ENCODE peak calls at places on chromosome 10, in nine cellular contexts. J, I, A, V, N, R, X, C and P are unnamed samples.

GRCh38 chr10:118871244-118871865 is 116.6 kb upstream of the CACUL1 start:
- DNase-seq in J (no peak), A (no peak), X (no peak), C (no peak), R (no peak), N (no peak), V (no peak), I (no peak), P (no peak)

GRCh38 chr10:91528080-91528479 is 104.8 kb downstream of the PPP1R3C start:
- DNase-seq in A (no peak), V (no peak), I (no peak), C (no peak), X (no peak), R (no peak), N (no peak), J (no peak), P (no peak)

GRCh38 chr10:32271617-32272016 is 75.3 kb downstream of the EPC1 start:
- DNase-seq in R (no peak), N (no peak), X (no peak), V (no peak), I (no peak), J (no peak), C (no peak), A (no peak), P (no peak)

GRCh38 chr10:58734116-58734515 is 221.4 kb downstream of the BICC1 start:
- DNase-seq in I (no peak), C (no peak), X (no peak), V (no peak), N (no peak), A (no peak), R (no peak), J (no peak), P (no peak)

GRCh38 chr10:129388435-129388834 is 78.6 kb upstream of the MGMT start:
- DNase-seq in A (no peak), C (no peak), X (no peak), N (no peak), V (no peak), R (no peak), I (no peak), J (no peak), P (no peak)

GRCh38 chr10:103448751-103449150 is 3.4 kb downstream of the CALHM2 start:
- DNase-seq in X (peak), N (peak), R (no peak), I (no peak), V (peak), C (no peak), J (peak), A (no peak), P (no peak)

GRCh38 chr10:102342958-102343357 is 52.5 kb upstream of the NFKB2 start:
- DNase-seq in X (no peak), V (no peak), I (no peak), C (no peak), R (no peak), J (no peak), N (no peak), A (no peak), P (no peak)

GRCh38 chr10:81575007-81575406 is 300.0 kb upstream of the NRG3 start:
- DNase-seq in A (no peak), V (no peak), X (no peak), I (no peak), J (no peak), R (no peak), C (no peak), N (no peak), P (no peak)

DNA sequence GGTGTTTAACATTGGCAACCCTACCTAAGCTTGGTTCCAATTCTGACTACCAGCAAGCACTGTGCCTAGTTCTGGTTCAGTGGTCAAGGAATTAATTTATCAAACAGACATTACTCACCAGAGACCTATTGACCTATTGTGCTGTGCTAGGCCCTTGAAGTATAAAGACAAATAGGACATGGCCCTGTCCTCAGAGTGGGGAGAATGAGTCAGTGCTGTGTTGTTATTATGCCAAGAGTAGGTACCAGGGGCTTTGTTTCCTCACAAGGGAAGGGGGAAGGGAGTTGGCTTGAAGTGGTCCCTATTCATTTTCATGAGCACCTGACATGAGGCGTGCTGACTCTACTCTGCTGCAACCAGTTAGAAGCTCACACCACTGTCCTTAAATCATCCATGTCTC is 62.6 kb upstream of the PLPP4 start:
- DNase-seq in X (no peak), R (no peak), A (no peak), V (no peak), C (peak), N (no peak), I (no peak), J (no peak), P (no peak)
- TF ChIP-seq POLR2A in X (no peak), R (no peak), A (no peak), V (no peak), C (no peak), N (no peak), I (no peak), J (no peak), P (no peak)

GRCh38 chr10:30188101-30188500 is 128.7 kb upstream of the JCAD start:
- DNase-seq in N (no peak), R (no peak), A (no peak), C (no peak), I (no peak), V (no peak), J (peak), X (no peak), P (no peak)
- TF ChIP-seq POLR2A in N (no peak), R (no peak), A (no peak), C (no peak), I (no peak), V (no peak), J (no peak), X (no peak), P (no peak)

DNA sequence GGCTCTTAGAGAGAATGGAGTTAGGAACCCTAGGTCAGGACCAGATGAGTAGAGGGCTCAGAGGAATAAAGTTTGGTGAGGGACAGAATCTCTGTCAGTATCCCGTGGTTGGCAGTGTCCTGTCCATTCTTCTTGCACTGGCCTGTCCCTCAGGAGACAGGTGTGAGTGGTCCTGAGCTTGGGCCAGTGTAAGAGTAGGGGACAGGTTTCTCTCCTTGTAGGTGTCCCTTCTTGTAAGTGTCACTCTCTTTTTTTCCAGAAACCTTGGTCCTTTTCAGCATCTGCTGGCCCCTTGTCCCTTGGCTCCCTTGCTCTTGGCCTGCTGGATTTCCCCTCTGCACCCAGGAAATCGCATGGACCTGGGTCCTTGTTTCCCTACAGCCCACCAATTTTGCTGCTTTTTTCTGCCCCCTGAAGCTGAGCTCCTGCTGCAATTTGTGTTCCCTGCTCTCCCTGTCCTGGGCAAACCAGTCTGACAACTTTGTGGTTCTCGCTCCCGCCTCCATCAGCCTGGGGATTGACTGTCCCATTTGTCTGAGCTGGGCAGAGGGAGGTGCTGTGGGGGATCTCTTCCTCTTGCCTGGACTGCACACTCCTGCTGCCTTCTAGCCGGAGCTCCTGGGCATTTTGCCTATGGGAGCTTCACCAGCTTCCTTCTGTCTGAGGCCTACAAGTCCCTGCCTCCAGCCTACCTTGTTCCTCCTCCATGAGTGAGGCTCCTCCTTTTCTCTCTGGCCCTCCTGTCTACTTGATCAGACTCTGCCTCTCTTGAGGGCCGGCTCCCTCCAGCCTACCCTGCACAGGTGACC is 6.5 kb downstream of the TSPAN14 start:
- DNase-seq in C (peak), J (peak), N (peak), I (peak), R (peak), X (no peak), A (no peak), V (no peak), P (no peak)
- TF ChIP-seq POLR2A in C (peak), J (no peak), N (peak), I (no peak), R (no peak), X (no peak), A (no peak), V (no peak), P (no peak)

GRCh38 chr10:63799511-63799910 is 278.3 kb downstream of the REEP3 start:
- DNase-seq in R (no peak), A (no peak), N (no peak), I (no peak), C (no peak), X (no peak), V (no peak), J (no peak), P (no peak)

GRCh38 chr10:63795461-63795860 is 274.3 kb downstream of the REEP3 start:
- DNase-seq in C (no peak), J (no peak), R (no peak), A (no peak), I (no peak), V (no peak), N (no peak), X (no peak), P (no peak)

GRCh38 chr10:63801139-63801538 is 279.9 kb downstream of the REEP3 start:
- DNase-seq in J (no peak), X (no peak), N (no peak), V (no peak), C (no peak), I (no peak), A (no peak), R (no peak), P (no peak)

DNA sequence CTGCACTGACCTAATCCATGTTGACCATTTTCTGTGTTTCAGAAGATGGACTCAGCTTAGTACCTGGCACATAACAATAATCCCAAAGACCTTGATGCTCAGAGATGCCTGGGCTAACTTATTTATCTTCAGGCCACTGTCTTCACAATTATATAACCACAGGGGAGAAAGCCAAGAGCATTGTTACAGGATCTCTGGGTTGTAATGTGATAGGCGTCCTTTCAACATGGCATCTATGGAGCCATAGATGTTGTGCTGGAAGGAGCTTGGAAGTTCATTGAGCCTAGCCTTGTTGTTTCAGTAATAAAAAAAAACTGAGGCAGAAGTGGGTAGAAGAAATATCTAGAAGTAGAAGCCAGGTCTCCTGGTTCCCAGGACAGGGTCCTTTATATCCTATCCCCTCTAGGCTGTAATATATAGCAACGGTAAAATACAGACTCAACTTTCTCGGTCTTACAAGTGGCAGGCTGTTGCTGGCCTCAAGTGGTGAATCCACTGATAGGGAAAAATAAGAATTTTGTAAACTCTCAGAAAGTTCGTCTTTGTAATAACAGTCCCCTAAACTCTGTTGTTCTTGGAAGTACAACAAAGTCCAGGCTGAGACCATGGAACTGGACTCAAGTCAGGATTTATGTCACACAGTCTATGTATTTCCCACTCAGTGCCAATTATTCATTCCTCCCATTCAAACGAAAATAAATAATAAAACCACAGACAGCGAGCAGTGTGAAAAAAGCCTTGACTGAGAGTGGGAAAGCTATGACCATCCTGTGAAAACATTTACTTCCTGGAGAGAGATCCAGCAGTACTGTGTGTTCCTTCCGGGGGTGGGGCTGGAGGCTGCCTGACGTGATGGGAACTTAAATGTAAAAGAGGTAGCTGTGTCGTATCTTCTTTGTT is 277.6 kb downstream of the REEP3 start:
- DNase-seq in V (peak), N (peak), X (peak), R (no peak), I (no peak), J (peak), A (no peak), C (peak), P (peak)
- TF ChIP-seq POLR2A in V (no peak), N (no peak), X (no peak), R (no peak), I (no peak), J (no peak), A (no peak), C (no peak), P (no peak)

GRCh38 chr10:101000602-101000991 is 989 bp downstream of the LZTS2 start:
- DNase-seq in C (no peak), V (no peak), R (no peak), X (no peak), J (peak), I (no peak), A (peak), N (peak), P (no peak)

GRCh38 chr10:101002456-101002855 is 2.8 kb downstream of the LZTS2 start:
- DNase-seq in C (no peak), J (no peak), N (no peak), A (no peak), R (no peak), X (no peak), I (no peak), V (no peak), P (no peak)

GRCh38 chr10:100999742-101000601 is at the start of gene LZTS2:
- DNase-seq in J (peak), A (peak), I (no peak), N (peak), V (no peak), R (no peak), C (peak), X (no peak), P (no peak)

GRCh38 chr10:100998991-100999741 is 442 bp upstream of the LZTS2 start:
- DNase-seq in X (peak), J (peak), V (peak), I (peak), R (no peak), A (peak), N (peak), C (peak), P (peak)

DNA sequence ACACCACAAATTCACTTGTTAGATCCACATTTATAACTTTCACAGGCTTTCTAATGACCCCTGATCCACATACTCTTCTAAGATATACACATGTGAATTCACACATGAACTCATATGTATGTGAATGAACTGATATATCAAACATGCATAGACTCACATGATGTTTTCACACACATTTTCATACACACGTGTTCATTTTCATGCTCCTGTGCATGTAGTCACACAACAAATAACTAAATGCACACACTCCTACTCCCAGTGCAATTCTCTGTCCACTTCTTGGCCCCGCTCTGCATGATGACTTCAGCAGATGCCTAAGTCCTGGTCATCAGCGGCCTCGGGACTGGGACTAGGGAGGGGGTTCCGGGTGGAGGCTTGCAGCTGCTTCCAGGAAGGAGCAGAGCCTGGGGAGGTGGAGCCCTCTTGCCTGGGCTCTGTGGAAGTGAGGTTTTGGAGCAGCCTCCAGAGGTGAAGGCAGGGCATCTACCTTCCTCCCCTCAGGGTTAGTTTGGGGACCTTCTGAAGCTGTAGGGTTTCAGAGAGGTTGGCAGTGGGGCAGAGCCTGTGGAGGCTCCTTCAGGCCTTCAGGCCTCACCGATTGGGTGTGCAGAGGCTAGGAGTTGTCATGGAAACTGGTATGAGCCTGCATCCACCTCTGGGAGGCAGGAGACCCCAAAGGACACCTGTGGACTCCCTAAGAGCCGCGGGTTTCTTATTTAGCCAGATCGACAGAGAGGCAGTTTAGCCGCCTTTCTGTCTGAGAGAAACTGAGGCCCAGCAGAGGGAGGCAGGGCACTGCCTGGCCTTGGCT is 1.8 kb downstream of the LZTS2 start:
- DNase-seq in X (peak), C (peak), I (peak), A (peak), R (no peak), V (peak), J (peak), N (peak), P (no peak)
- TF ChIP-seq POLR2A in X (peak), C (peak), I (no peak), A (peak), R (no peak), V (peak), J (peak), N (peak), P (no peak)

GRCh38 chr10:132653721-132654120 is 116.1 kb downstream of the INPP5A start:
- DNase-seq in A (no peak), R (no peak), J (no peak), C (no peak), N (no peak), X (no peak), V (no peak), I (no peak), P (no peak)

GRCh38 chr10:132656283-132657126 is 118.9 kb downstream of the INPP5A start:
- DNase-seq in I (no peak), A (peak), V (no peak), R (no peak), X (no peak), N (no peak), C (no peak), J (no peak), P (no peak)

GRCh38 chr10:132654121-132654571 is 116.6 kb downstream of the INPP5A start:
- DNase-seq in X (no peak), A (peak), R (no peak), V (no peak), N (no peak), J (no peak), C (no peak), I (no peak), P (no peak)

GRCh38 chr10:132655735-132656134 is 118.1 kb downstream of the INPP5A start:
- DNase-seq in I (no peak), R (no peak), J (no peak), C (no peak), A (peak), V (no peak), X (no peak), N (no peak), P (no peak)

GRCh38 chr10:132654708-132655661 is 117.4 kb downstream of the INPP5A start:
- DNase-seq in X (no peak), C (peak), I (no peak), R (peak), J (peak), V (no peak), A (peak), N (peak), P (peak)
- TF ChIP-seq POLR2A in X (no peak), C (no peak), I (no peak), R (no peak), J (no peak), V (no peak), A (no peak), N (no peak), P (no peak)

DNA sequence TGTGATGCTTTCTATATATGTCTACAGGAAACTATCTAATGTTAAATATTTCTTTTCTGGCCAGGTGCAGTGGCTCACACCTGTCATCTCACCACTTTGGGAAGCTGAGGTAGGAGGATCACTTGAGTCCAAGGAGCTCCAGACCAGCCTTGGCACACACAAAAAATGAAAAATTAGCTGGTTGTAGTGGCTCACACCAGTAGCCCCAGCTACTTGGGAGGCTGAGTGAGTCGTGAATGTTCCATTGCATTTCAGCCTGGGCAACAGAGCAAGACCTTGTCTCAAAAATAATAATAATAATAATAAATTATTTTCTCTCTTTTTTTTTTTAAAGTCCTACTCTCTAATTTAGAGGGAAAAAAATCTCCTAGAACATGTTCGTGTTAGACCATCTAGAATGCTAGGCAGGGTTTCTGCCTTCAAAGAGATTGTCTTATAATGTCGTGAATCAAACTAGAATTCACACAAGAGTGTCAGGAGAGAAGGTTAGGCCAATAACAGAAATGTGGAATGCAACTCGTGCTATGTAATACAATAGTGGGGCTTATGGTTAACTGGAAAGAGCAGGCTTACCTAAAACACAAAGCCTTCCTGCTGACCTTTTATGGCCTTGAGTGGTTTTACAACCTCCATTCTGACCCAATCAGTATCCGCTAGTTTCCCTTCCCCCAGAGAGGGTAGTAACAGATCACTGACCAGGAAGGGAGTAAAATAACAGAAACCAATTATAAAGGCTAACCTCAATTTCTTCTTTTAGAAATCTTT is 46.3 kb downstream of the MYOF start:
- DNase-seq in X (no peak), I (no peak), V (no peak), C (no peak), R (no peak), N (no peak), J (no peak), A (no peak), P (peak)
- TF ChIP-seq POLR2A in X (no peak), I (no peak), V (no peak), C (peak), R (no peak), N (no peak), J (no peak), A (no peak), P (no peak)